ENCODE peak calls at places on chromosome 10, in four cellular contexts. R, I, S and Q are unnamed samples.

GRCh38 chr10:67883710-67884312 is 645 bp upstream of the SIRT1 start:
- DNase-seq in R (no peak), I (no peak), S (no peak), Q (no peak)

GRCh38 chr10:101014230-101014884 is 14.7 kb downstream of the LZTS2 start:
- DNase-seq in R (no peak), I (peak), S (no peak), Q (peak)

GRCh38 chr10:56341612-56342011 is 19.4 kb downstream of the ZWINT start:
- DNase-seq in R (no peak), I (no peak), S (no peak), Q (no peak)

GRCh38 chr10:97810476-97810875 is 38.7 kb upstream of the SFRP5 start:
- DNase-seq in R (peak), I (peak), S (no peak), Q (no peak)

GRCh38 chr10:127872011-127872741 is 20.6 kb downstream of the CLRN3 start:
- DNase-seq in R (no peak), I (no peak), S (no peak), Q (no peak)

GRCh38 chr10:3874988-3875841 is 90.2 kb upstream of the KLF6 start:
- DNase-seq in R (no peak), I (no peak), S (peak), Q (no peak)

GRCh38 chr10:73218466-73219191 is 28.4 kb downstream of the DNAJC9 start:
- DNase-seq in R (peak), I (peak), S (no peak), Q (peak)

GRCh38 chr10:79193694-79194382 is 125.1 kb downstream of the ZMIZ1 start:
- DNase-seq in R (no peak), I (no peak), S (no peak), Q (no peak)

GRCh38 chr10:101570764-101571572 is 17.1 kb downstream of the POLL start:
- DNase-seq in R (no peak), I (no peak), S (no peak), Q (no peak)

GRCh38 chr10:120052964-120053363 is 160.4 kb downstream of the SEC23IP start:
- DNase-seq in R (no peak), I (no peak), S (no peak), Q (no peak)

GRCh38 chr10:98316156-98316555 is 48.2 kb upstream of the LOXL4 start:
- DNase-seq in R (no peak), I (no peak), S (no peak), Q (no peak)

DNA sequence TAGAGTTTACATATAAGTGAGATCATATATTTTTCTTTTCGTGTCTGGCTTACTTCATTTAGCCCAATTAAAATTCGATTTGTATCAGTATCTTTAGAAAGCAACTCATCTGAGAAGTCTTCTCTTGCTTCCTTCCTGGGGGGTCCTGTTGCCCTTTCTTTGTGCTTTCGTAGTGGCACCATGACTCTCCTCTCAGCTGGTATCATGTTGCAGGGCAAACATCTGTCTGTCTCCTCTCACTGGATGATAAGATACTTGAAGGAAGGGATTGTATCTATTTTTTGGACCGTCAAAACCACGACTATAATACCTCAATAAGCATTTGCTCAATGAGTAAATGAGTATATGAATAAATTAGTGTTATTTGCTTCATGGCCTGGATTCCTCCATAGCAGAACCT is 382.5 kb upstream of the SORCS1 start:
- DNase-seq in R (no peak), I (no peak), S (no peak), Q (no peak)
- TF ChIP-seq BHLHE40 in R (no peak), I (no peak), S (no peak), Q (no peak)

DNA sequence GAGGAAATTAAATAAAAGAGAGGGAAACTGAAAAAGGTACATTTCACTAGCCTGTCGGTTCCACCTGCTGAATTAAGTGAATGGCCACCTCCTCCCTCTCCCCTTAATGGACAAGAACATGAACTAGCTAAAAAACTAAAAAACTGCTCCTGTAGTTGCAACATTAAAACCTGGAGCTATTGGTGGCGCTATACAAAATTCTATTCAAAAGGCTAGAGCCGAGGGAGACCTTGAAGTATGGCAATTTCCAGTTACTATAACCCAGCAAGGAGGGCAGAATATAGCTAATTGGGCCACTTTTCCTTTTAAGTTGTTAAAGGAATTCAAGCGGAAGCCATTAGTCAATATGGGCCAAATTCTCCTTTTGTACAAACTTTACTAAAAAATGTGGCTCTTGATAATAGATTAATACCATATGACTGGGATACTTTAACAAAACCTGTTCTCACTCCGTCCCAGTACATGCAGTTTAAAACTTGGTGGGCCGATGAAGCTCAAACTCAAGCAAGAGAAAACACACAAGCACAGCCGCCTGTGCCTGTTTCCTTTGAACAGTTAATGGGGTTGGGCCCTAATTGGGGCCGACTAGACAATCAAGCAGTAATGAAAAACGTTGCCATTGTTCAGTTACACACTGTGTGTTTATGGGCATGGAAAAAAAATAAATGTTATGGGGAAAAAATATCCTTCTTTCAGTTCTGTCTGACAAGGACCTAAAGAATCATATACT is 6.5 kb upstream of the CHST3 start:
- DNase-seq in R (peak), I (no peak), S (no peak), Q (no peak)
- TF ChIP-seq TARDBP in R (no peak), I (no peak), S (no peak), Q (no peak)

GRCh38 chr10:71761105-71761511 is 12.2 kb downstream of the VSIR start:
- DNase-seq in R (no peak), I (no peak), S (no peak), Q (no peak)
- TF ChIP-seq BHLHE40 in R (no peak), I (no peak), S (no peak), Q (no peak)

GRCh38 chr10:5557040-5557721 is 32.4 kb downstream of the CALML3 start:
- DNase-seq in R (no peak), I (no peak), S (no peak), Q (no peak)
- TF ChIP-seq TARDBP in R (no peak), I (no peak), S (no peak), Q (no peak)

DNA sequence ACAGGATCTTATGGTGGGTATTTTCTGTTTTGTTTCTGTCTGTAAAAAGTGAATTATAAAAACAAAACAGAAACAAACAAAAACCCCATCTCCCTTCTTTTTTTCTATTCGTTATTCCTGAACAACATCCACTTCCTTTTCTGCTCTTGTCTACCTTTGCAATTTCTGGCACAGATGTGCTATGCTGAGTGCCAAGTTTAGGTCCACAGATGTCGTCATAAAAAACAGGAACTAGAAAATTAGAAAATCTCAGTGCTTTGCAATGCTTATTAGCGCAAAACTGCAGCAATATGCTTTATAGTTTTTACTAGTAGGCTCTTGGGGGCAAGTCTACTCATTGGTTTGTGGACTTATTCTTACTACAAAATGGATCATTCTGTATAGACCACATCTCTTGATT is 94.2 kb upstream of the PRKCQ start:
- DNase-seq in R (no peak), I (no peak), S (no peak), Q (no peak)
- TF ChIP-seq BHLHE40 in R (no peak), I (no peak), S (no peak), Q (no peak)

GRCh38 chr10:69180525-69181204 is 631 bp downstream of the SUPV3L1 start:
- DNase-seq in R (no peak), I (peak), S (no peak), Q (no peak)
- TF ChIP-seq TARDBP in R (no peak), I (no peak), S (no peak), Q (no peak)

DNA sequence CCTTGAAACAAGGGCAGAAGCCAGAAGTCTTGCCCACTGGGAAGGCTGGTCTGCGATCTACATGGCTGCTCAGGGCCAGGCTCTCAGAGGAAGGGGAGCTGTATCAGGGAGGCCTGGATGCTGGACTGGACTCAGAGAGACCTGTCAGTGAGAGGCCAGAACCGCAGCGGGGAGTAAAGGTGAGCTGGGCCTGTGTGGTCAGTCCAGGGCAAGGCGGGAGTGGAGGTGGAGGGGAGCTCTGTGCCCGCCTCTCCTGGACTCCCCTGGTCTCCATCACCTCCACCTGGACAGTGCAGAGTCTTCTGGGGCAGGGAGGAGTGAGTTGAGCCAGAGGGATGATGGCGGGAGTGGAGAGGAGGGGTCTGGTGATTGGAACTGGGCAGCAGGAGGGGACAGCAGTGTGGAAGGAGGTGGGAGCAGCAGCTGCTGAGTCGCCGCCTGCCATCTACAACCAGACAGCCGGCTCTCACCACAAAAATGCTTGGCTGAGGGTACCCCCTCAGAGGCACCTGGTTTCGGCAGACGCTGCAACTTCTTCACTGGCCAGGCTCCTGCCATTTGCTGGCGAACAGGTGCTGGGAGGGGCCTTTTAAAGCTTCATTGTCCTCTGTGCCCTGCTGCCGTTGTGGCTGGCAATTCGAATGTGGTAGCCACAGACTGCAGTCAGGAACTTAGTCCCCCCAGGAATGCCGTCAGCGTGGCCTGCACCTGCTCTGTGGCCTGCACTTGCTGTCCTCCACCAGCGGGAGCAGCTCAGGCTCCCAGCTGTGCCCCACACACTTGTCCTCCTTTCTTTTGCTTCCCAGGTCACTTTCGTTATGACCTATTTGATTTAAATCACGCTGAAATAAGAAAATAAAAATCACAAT is 3.5 kb downstream of the RASSF4 start:
- DNase-seq in R (peak), I (no peak), S (no peak), Q (no peak)
- TF ChIP-seq BHLHE40 in R (no peak), I (no peak), S (peak), Q (no peak)

GRCh38 chr10:51700228-51700835 is 937 bp upstream of the CSTF2T start:
- DNase-seq in R (no peak), I (peak), S (no peak), Q (peak)
- TF ChIP-seq TARDBP in R (no peak), I (no peak), S (no peak), Q (no peak)